ENCODE peak calls at places on chromosomes 13 and 19, in four cellular contexts. One of them, this sample, is unnamed.

GRCh38 chr13:113309481-113309880 is 12.4 kb downstream of the LAMP1 start:
- DNase-seq in GM12878: no peak
- DNase-seq in HepG2: no peak
- DNase-seq in H1: no peak
- DNase-seq in this sample: no peak

GRCh38 chr13:35549481-35549880 is 73.0 kb upstream of the MAB21L1 start:
- DNase-seq in GM12878: peak; percentile 15
- DNase-seq in HepG2: peak; percentile 1
- DNase-seq in H1: no peak
- DNase-seq in this sample: no peak

GRCh38 chr13:58855283-58855682 is 1223.7 kb downstream of the PCDH17 start:
- DNase-seq in GM12878: no peak
- DNase-seq in HepG2: no peak
- DNase-seq in H1: no peak
- DNase-seq in this sample: no peak

GRCh38 chr13:76266566-76266965 is 619.6 kb downstream of the KCTD12 start:
- DNase-seq in GM12878: no peak
- DNase-seq in HepG2: no peak
- DNase-seq in H1: no peak
- DNase-seq in this sample: no peak

GRCh38 chr19:10288662-10289166 is 1.0 kb upstream of the ICAM5 start:
- DNase-seq in GM12878: no peak
- DNase-seq in HepG2: peak; percentile 77
- DNase-seq in H1: peak; percentile 79
- DNase-seq in this sample: no peak

GRCh38 chr19:49887037-49887652 is 9.5 kb downstream of the IL4I1 start:
- DNase-seq in GM12878: no peak
- DNase-seq in HepG2: no peak
- DNase-seq in H1: no peak
- DNase-seq in this sample: no peak

GRCh38 chr13:87821512-87821911 is 150.3 kb downstream of the SLITRK5 start:
- DNase-seq in GM12878: no peak
- DNase-seq in HepG2: no peak
- DNase-seq in H1: no peak
- DNase-seq in this sample: no peak

GRCh38 chr13:50592412-50593145 is 250.9 kb downstream of the DLEU7 start:
- DNase-seq in GM12878: no peak
- DNase-seq in HepG2: no peak
- DNase-seq in H1: no peak
- DNase-seq in this sample: no peak

GRCh38 chr13:100493418-100493817 is 95.2 kb downstream of the GGACT start:
- DNase-seq in GM12878: no peak
- DNase-seq in HepG2: no peak
- DNase-seq in H1: no peak
- DNase-seq in this sample: no peak

GRCh38 chr13:45441633-45442032 is 23.1 kb upstream of the COG3 start:
- DNase-seq in GM12878: peak; percentile 60
- DNase-seq in HepG2: peak; percentile 70
- DNase-seq in H1: no peak
- DNase-seq in this sample: no peak

GRCh38 chr13:112958127-112958989 is 10.7 kb upstream of the MCF2L start:
- DNase-seq in GM12878: no peak
- DNase-seq in HepG2: no peak
- DNase-seq in H1: no peak
- DNase-seq in this sample: no peak

GRCh38 chr19:17282488-17283256 is 971 bp downstream of the ANKLE1 start:
- DNase-seq in GM12878: peak; percentile 46
- DNase-seq in HepG2: peak; percentile 69
- DNase-seq in H1: peak; percentile 97
- DNase-seq in this sample: peak; percentile 69

GRCh38 chr13:36880961-36881360 is 39.1 kb downstream of the SMAD9 start:
- DNase-seq in GM12878: no peak
- DNase-seq in HepG2: no peak
- DNase-seq in H1: no peak
- DNase-seq in this sample: no peak

GRCh38 chr19:12660980-12661379 is 5.6 kb downstream of the MAN2B1 start:
- DNase-seq in GM12878: no peak
- DNase-seq in HepG2: no peak
- DNase-seq in H1: no peak
- DNase-seq in this sample: no peak

GRCh38 chr19:40467007-40467565 is 285 bp downstream of the SPTBN4 start:
- DNase-seq in GM12878: no peak
- DNase-seq in HepG2: no peak
- DNase-seq in H1: peak; percentile 64
- DNase-seq in this sample: no peak

GRCh38 chr13:21079761-21080730 is 18.7 kb upstream of the LATS2 start:
- DNase-seq in GM12878: no peak
- DNase-seq in HepG2: peak; percentile 19
- DNase-seq in H1: no peak
- DNase-seq in this sample: no peak

GRCh38 chr19:56839665-56840451 is 668 bp downstream of the PEG3 start:
- DNase-seq in GM12878: no peak
- DNase-seq in HepG2: peak; percentile 95
- DNase-seq in H1: no peak
- DNase-seq in this sample: peak; percentile 97

GRCh38 chr19:10431943-10432735 is 11.8 kb downstream of the PDE4A start:
- DNase-seq in GM12878: no peak
- DNase-seq in HepG2: no peak
- DNase-seq in H1: peak; percentile 63
- DNase-seq in this sample: no peak

GRCh38 chr19:10936661-10937084 is 8.1 kb downstream of the TIMM29 start:
- DNase-seq in GM12878: peak; percentile 35
- DNase-seq in HepG2: peak; percentile 76
- DNase-seq in H1: no peak
- DNase-seq in this sample: peak; percentile 89

GRCh38 chr19:23460656-23461055 is 65.4 kb upstream of the ZNF91 start:
- DNase-seq in GM12878: no peak
- DNase-seq in HepG2: no peak
- DNase-seq in H1: no peak
- DNase-seq in this sample: no peak

GRCh38 chr19:13156968-13157882 is 7.0 kb downstream of the IER2 start:
- DNase-seq in GM12878: no peak
- DNase-seq in HepG2: no peak
- DNase-seq in H1: no peak
- DNase-seq in this sample: no peak

GRCh38 chr19:14059093-14059480 is 2.8 kb downstream of the PALM3 start:
- DNase-seq in GM12878: no peak
- DNase-seq in HepG2: no peak
- DNase-seq in H1: peak; percentile 93
- DNase-seq in this sample: no peak

GRCh38 chr13:91242652-91243051 is 104.8 kb upstream of the MIR17HG start:
- DNase-seq in GM12878: no peak
- DNase-seq in HepG2: no peak
- DNase-seq in H1: no peak
- DNase-seq in this sample: no peak

GRCh38 chr19:30788105-30788765 is 416.1 kb downstream of the ZNF536 start:
- DNase-seq in GM12878: no peak
- DNase-seq in HepG2: no peak
- DNase-seq in H1: peak; percentile 11
- DNase-seq in this sample: no peak

GRCh38 chr13:80359459-80360297 is 18.8 kb upstream of the SPRY2 start:
- DNase-seq in GM12878: no peak
- DNase-seq in HepG2: no peak
- DNase-seq in H1: peak; percentile 71
- DNase-seq in this sample: peak; percentile 96

DNA sequence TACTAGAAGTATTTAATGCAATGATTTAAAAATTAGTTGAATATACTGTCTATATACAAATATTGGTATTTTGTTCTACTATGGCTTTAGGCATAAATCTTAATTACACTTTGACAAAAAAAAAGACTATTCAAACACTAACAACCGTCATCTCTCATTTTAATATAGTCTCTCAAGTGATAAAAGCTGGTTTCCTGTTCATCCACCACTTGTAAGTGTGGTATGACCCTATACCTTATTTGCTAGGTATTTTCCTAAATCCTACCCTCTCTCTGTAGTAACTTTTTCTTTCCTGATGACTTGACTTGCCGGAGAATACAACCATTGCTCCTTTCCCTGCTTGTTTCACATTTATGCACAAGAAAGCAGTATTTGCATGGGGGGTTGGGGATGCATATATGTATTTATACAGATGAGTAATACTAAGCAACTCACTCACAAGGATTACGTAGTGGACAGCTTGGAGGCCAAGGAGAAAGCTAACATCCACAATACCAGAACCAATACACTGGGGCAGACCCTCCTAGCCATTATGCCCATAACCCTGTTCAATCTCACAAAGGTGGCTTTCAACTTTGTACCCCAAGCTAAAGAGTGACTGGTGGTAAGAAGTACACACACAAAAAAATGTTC is 12.7 kb upstream of the EFNB2 start:
- DNase-seq in GM12878: no peak
- DNase-seq in HepG2: no peak
- DNase-seq in H1: no peak
- DNase-seq in this sample: no peak
- TF ChIP-seq SUZ12 in GM12878: no peak
- TF ChIP-seq SUZ12 in HepG2: no peak
- TF ChIP-seq SUZ12 in H1: no peak
- TF ChIP-seq SUZ12 in this sample: no peak

GRCh38 chr19:53871448-53871847 is 3.8 kb downstream of the MYADM start:
- DNase-seq in GM12878: no peak
- DNase-seq in HepG2: no peak
- DNase-seq in H1: no peak
- DNase-seq in this sample: no peak

GRCh38 chr19:53868892-53869804 is 1.5 kb downstream of the MYADM start:
- DNase-seq in GM12878: no peak
- DNase-seq in HepG2: peak; percentile 82
- DNase-seq in H1: peak; percentile 92
- DNase-seq in this sample: no peak

GRCh38 chr19:53868091-53868891 is 608 bp downstream of the MYADM start:
- DNase-seq in GM12878: no peak
- DNase-seq in HepG2: peak; percentile 47
- DNase-seq in H1: peak; percentile 71
- DNase-seq in this sample: no peak

GRCh38 chr19:53872762-53873161 is 5.1 kb downstream of the MYADM start:
- DNase-seq in GM12878: no peak
- DNase-seq in HepG2: no peak
- DNase-seq in H1: no peak
- DNase-seq in this sample: no peak

DNA sequence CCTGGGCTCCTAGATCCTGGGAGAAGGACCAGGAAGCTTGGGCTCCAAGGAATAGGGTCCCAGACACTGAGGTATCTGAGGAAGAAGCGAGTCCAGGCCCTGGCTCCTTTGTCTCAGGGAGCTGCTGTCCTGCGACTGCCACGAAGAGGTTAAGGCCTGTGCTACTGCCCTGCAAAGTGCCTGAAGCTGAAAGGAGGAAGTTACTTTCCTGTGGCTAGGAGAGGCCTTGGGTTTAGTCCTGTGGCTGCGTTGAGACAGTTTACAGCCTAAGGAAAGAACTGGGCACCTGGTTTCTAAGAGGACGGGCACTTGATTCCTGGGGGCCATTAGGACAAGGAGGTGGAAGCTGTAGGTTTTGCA is 2.8 kb downstream of the MYADM start:
- DNase-seq in GM12878: no peak
- DNase-seq in HepG2: no peak
- DNase-seq in H1: no peak
- DNase-seq in this sample: no peak
- H3K9ac ChIP-seq in GM12878: no peak overlapping the region
- H3K9ac ChIP-seq in HepG2: no peak overlapping the region
- H3K9ac ChIP-seq in H1: no peak overlapping the region
- H3K9ac ChIP-seq in this sample: no peak overlapping the region

GRCh38 chr13:32047796-32048195 is 16.2 kb downstream of the FRY start:
- DNase-seq in GM12878: no peak
- DNase-seq in HepG2: no peak
- DNase-seq in H1: no peak
- DNase-seq in this sample: no peak

GRCh38 chr13:32045537-32045936 is 14.0 kb downstream of the FRY start:
- DNase-seq in GM12878: no peak
- DNase-seq in HepG2: no peak
- DNase-seq in H1: no peak
- DNase-seq in this sample: no peak

GRCh38 chr13:32047088-32047487 is 15.5 kb downstream of the FRY start:
- DNase-seq in GM12878: no peak
- DNase-seq in HepG2: no peak
- DNase-seq in H1: no peak
- DNase-seq in this sample: no peak

GRCh38 chr13:32048816-32049215 is 17.2 kb downstream of the FRY start:
- DNase-seq in GM12878: no peak
- DNase-seq in HepG2: peak; percentile 43
- DNase-seq in H1: no peak
- DNase-seq in this sample: no peak

GRCh38 chr13:32045963-32046785 is 14.6 kb downstream of the FRY start:
- DNase-seq in GM12878: no peak
- DNase-seq in HepG2: peak; percentile 92
- DNase-seq in H1: no peak
- DNase-seq in this sample: no peak
- TF ChIP-seq YY1 in GM12878: no peak
- TF ChIP-seq YY1 in HepG2: no peak
- TF ChIP-seq YY1 in H1: no peak
- TF ChIP-seq YY1 in this sample: no peak

GRCh38 chr19:2305974-2306806 is 1.8 kb downstream of the LINGO3 start:
- DNase-seq in GM12878: no peak
- DNase-seq in HepG2: no peak
- DNase-seq in H1: no peak
- DNase-seq in this sample: no peak

GRCh38 chr19:2300533-2300932 is 7.4 kb downstream of the LINGO3 start:
- DNase-seq in GM12878: no peak
- DNase-seq in HepG2: no peak
- DNase-seq in H1: no peak
- DNase-seq in this sample: no peak

GRCh38 chr19:2305424-2305823 is 2.5 kb downstream of the LINGO3 start:
- DNase-seq in GM12878: no peak
- DNase-seq in HepG2: no peak
- DNase-seq in H1: no peak
- DNase-seq in this sample: no peak

GRCh38 chr19:2303209-2303798 is 4.7 kb downstream of the LINGO3 start:
- DNase-seq in GM12878: no peak
- DNase-seq in HepG2: no peak
- DNase-seq in H1: no peak
- DNase-seq in this sample: no peak

DNA sequence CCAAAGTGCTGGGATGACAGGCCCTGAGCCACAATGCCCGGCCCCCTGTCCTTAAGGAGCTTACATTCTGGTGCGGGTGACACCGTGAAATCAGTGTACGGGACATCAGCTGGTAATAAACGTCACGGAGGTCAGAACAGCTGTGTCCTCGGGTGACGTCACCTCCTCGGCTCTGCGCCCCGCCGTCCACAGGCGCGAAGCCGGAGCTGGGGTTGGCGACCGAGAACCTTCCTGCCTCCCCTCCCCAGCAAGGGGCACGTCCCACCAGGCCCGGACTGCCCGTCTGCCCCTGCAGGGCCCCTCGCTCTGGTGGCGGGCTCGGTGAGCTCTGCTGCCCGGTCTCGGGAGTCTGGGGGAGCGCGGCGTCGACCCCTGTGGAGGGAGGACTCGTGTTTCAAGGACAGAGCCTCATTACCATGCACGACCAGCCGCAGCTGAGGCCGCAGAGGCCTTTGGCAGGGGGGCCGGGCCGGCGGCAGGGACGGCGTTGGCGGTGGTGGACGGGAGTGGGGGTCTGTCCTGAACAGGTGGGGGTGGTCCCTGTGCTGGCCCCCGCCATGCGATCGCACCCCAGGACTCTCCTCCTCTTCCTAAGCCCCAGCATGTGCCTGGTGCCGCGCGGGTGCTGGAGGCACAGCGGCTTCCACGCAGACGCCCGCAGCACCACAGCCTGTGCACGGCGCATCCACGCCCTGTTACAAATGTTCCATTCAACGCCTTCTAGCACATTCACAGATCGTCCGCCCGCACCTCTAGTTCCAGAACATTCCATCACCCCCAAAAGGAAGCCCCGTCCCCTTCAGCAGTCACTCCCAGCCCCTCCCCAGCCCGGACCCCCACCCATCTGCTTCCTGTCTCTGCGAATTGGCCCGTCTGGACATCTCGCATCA is 5.4 kb downstream of the LINGO3 start:
- DNase-seq in GM12878: no peak
- DNase-seq in HepG2: no peak
- DNase-seq in H1: peak; percentile 79
- DNase-seq in this sample: no peak
- TF ChIP-seq SUZ12 in GM12878: peak; percentile 87
- TF ChIP-seq SUZ12 in HepG2: no peak
- TF ChIP-seq SUZ12 in H1: no peak
- TF ChIP-seq SUZ12 in this sample: no peak

This sample was measured in NT2/D1.